ENCODE peak calls at places on chromosome 10, in six cellular contexts. One of them, this sample, is unnamed.

GRCh38 chr10:3931224-3931623 is 146.2 kb upstream of the KLF6 start:
- DNase-seq in endodermal cell: no peak
- DNase-seq in heart right ventricle: no peak
- DNase-seq in ovary: no peak
- DNase-seq in hepatocyte: no peak
- DNase-seq in lung: no peak
- DNase-seq in this sample: no peak

GRCh38 chr10:23408330-23408976 is 30.4 kb upstream of the OTUD1 start:
- DNase-seq in hepatocyte: peak; percentile 52
- DNase-seq in heart right ventricle: no peak
- DNase-seq in ovary: no peak
- DNase-seq in lung: no peak
- DNase-seq in endodermal cell: no peak
- DNase-seq in this sample: no peak

GRCh38 chr10:132879408-132880147 is 62.8 kb downstream of the CFAP46 start:
- DNase-seq in heart right ventricle: no peak
- DNase-seq in lung: no peak
- DNase-seq in endodermal cell: peak; percentile 57
- DNase-seq in hepatocyte: no peak
- DNase-seq in ovary: peak; percentile 6
- DNase-seq in this sample: no peak

GRCh38 chr10:102452672-102453340 is 1.5 kb upstream of the C10orf95 start:
- DNase-seq in ovary: no peak
- DNase-seq in endodermal cell: no peak
- DNase-seq in hepatocyte: peak; percentile 48
- DNase-seq in lung: no peak
- DNase-seq in heart right ventricle: peak; percentile 42
- DNase-seq in this sample: no peak

GRCh38 chr10:74189999-74190421 is 39.0 kb downstream of the ADK start:
- DNase-seq in ovary: no peak
- DNase-seq in hepatocyte: peak; percentile 53
- DNase-seq in endodermal cell: no peak
- DNase-seq in lung: peak; percentile 51
- DNase-seq in heart right ventricle: no peak
- DNase-seq in this sample: no peak

GRCh38 chr10:76178561-76179292 is 747.3 kb downstream of the LRMDA start:
- DNase-seq in lung: no peak
- DNase-seq in hepatocyte: no peak
- DNase-seq in heart right ventricle: no peak
- DNase-seq in ovary: no peak
- DNase-seq in endodermal cell: no peak
- DNase-seq in this sample: no peak

GRCh38 chr10:36119439-36119838 is 477.3 kb upstream of the FZD8 start:
- DNase-seq in endodermal cell: no peak
- DNase-seq in ovary: no peak
- DNase-seq in heart right ventricle: peak; percentile 15
- DNase-seq in hepatocyte: no peak
- DNase-seq in lung: no peak
- DNase-seq in this sample: no peak

GRCh38 chr10:78600740-78601139 is 468.0 kb upstream of the ZMIZ1 start:
- DNase-seq in ovary: peak; percentile 38
- DNase-seq in endodermal cell: peak; percentile 27
- DNase-seq in lung: no peak
- DNase-seq in hepatocyte: peak; percentile 74
- DNase-seq in heart right ventricle: no peak
- DNase-seq in this sample: peak; percentile 17

GRCh38 chr10:23031318-23031717 is 64.1 kb upstream of the MSRB2 start:
- DNase-seq in heart right ventricle: no peak
- DNase-seq in lung: no peak
- DNase-seq in hepatocyte: no peak
- DNase-seq in ovary: no peak
- DNase-seq in endodermal cell: no peak
- DNase-seq in this sample: no peak

GRCh38 chr10:93081834-93082233 is 8.1 kb downstream of the CYP26A1 start:
- DNase-seq in hepatocyte: no peak
- DNase-seq in heart right ventricle: no peak
- DNase-seq in ovary: no peak
- DNase-seq in lung: no peak
- DNase-seq in endodermal cell: no peak
- DNase-seq in this sample: peak; percentile 58

GRCh38 chr10:3813986-3814831 is 29.2 kb upstream of the KLF6 start:
- DNase-seq in lung: no peak
- DNase-seq in ovary: no peak
- DNase-seq in hepatocyte: no peak
- DNase-seq in endodermal cell: no peak
- DNase-seq in heart right ventricle: no peak
- DNase-seq in this sample: no peak

GRCh38 chr10:102120987-102121738 is 995 bp upstream of the LDB1 start:
- DNase-seq in lung: peak; percentile 65
- DNase-seq in ovary: peak; percentile 95
- DNase-seq in hepatocyte: peak; percentile 85
- DNase-seq in endodermal cell: peak; percentile 94
- DNase-seq in heart right ventricle: peak; percentile 81
- DNase-seq in this sample: no peak

GRCh38 chr10:3365630-3366029 is 193.0 kb upstream of the PITRM1 start:
- DNase-seq in endodermal cell: no peak
- DNase-seq in hepatocyte: peak; percentile 28
- DNase-seq in lung: no peak
- DNase-seq in heart right ventricle: no peak
- DNase-seq in ovary: no peak
- DNase-seq in this sample: no peak

GRCh38 chr10:9301148-9301547 is 1246.7 kb downstream of the GATA3 start:
- DNase-seq in endodermal cell: no peak
- DNase-seq in hepatocyte: no peak
- DNase-seq in ovary: no peak
- DNase-seq in lung: no peak
- DNase-seq in heart right ventricle: no peak
- DNase-seq in this sample: no peak

GRCh38 chr10:102744374-102745051 is 765 bp downstream of the WBP1L start:
- DNase-seq in hepatocyte: peak; percentile 41
- DNase-seq in endodermal cell: peak; percentile 61
- DNase-seq in ovary: peak; percentile 28
- DNase-seq in lung: no peak
- DNase-seq in heart right ventricle: no peak
- DNase-seq in this sample: no peak

GRCh38 chr10:8913720-8914119 is 859.2 kb downstream of the GATA3 start:
- DNase-seq in ovary: no peak
- DNase-seq in lung: no peak
- DNase-seq in heart right ventricle: no peak
- DNase-seq in endodermal cell: no peak
- DNase-seq in hepatocyte: peak; percentile 8
- DNase-seq in this sample: no peak

GRCh38 chr10:32957341-32958084 is 517 bp downstream of the ITGB1 start:
- DNase-seq in ovary: peak; percentile 50
- DNase-seq in endodermal cell: peak; percentile 88
- DNase-seq in heart right ventricle: peak; percentile 50
- DNase-seq in hepatocyte: peak; percentile 77
- DNase-seq in lung: peak; percentile 55
- DNase-seq in this sample: peak; percentile 84

GRCh38 chr10:14146501-14146900 is 184.2 kb downstream of the FRMD4A start:
- DNase-seq in heart right ventricle: no peak
- DNase-seq in lung: no peak
- DNase-seq in endodermal cell: no peak
- DNase-seq in hepatocyte: no peak
- DNase-seq in ovary: no peak
- DNase-seq in this sample: no peak

GRCh38 chr10:3531097-3531645 is 253.8 kb downstream of the KLF6 start:
- DNase-seq in hepatocyte: no peak
- DNase-seq in lung: no peak
- DNase-seq in endodermal cell: no peak
- DNase-seq in ovary: no peak
- DNase-seq in heart right ventricle: no peak
- DNase-seq in this sample: no peak

GRCh38 chr10:106513328-106513727 is 651.2 kb downstream of the SORCS1 start:
- DNase-seq in ovary: no peak
- DNase-seq in endodermal cell: no peak
- DNase-seq in heart right ventricle: no peak
- DNase-seq in hepatocyte: no peak
- DNase-seq in lung: no peak
- DNase-seq in this sample: no peak

GRCh38 chr10:102449321-102450123 is 1.8 kb downstream of the C10orf95 start:
- DNase-seq in endodermal cell: peak; percentile 94
- DNase-seq in hepatocyte: peak; percentile 91
- DNase-seq in lung: peak; percentile 87
- DNase-seq in ovary: peak; percentile 74
- DNase-seq in heart right ventricle: peak; percentile 50
- DNase-seq in this sample: no peak

GRCh38 chr10:100345570-100346330 is 1.3 kb upstream of the SCD start:
- DNase-seq in endodermal cell: peak; percentile 71
- DNase-seq in ovary: peak; percentile 57
- DNase-seq in lung: no peak
- DNase-seq in hepatocyte: no peak
- DNase-seq in heart right ventricle: no peak
- DNase-seq in this sample: no peak

GRCh38 chr10:122271076-122271475 is at the start of gene BTBD16:
- DNase-seq in ovary: no peak
- DNase-seq in hepatocyte: no peak
- DNase-seq in endodermal cell: peak; percentile 40
- DNase-seq in heart right ventricle: no peak
- DNase-seq in lung: no peak
- DNase-seq in this sample: peak; percentile 60

GRCh38 chr10:31678139-31678536 is 250.5 kb downstream of the ARHGAP12 start:
- DNase-seq in hepatocyte: no peak
- DNase-seq in endodermal cell: no peak
- DNase-seq in lung: no peak
- DNase-seq in ovary: no peak
- DNase-seq in heart right ventricle: no peak
- DNase-seq in this sample: no peak

GRCh38 chr10:89419548-89419947 is 5.2 kb downstream of the IFIT5 start:
- DNase-seq in ovary: no peak
- DNase-seq in lung: no peak
- DNase-seq in hepatocyte: peak; percentile 19
- DNase-seq in endodermal cell: no peak
- DNase-seq in heart right ventricle: peak; percentile 16
- DNase-seq in this sample: no peak
- TF ChIP-seq CTCF in ovary: no peak
- TF ChIP-seq CTCF in lung: no peak
- TF ChIP-seq CTCF in hepatocyte: peak; percentile 37
- TF ChIP-seq CTCF in endodermal cell: peak; percentile 80
- TF ChIP-seq CTCF in heart right ventricle: peak; percentile 50
- TF ChIP-seq CTCF in this sample: no peak

DNA sequence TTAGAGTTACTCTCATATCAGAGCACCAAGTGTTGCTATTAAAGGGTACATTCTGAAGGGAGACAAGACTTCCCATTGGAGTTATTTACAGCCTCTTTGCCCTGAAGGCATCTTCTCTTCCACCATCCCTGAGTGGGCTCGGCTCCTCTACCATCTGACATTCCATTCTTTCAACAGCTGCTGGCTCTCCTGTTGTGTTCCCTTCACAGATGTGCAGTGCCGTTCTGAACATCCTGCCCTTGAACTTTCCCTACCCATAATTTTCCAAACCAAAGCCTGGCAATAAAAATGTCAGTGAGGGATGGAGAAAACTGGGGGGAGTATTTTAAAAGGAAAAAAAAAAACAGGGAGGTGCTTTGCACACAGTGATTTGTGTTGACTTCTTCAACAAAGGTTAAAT is 392.9 kb downstream of the KCNMA1 start:
- DNase-seq in heart right ventricle: no peak
- DNase-seq in lung: no peak
- DNase-seq in ovary: peak; percentile 38
- DNase-seq in hepatocyte: no peak
- DNase-seq in endodermal cell: no peak
- DNase-seq in this sample: no peak
- H3K27ac ChIP-seq in heart right ventricle: no peak overlapping the region
- H3K27ac ChIP-seq in lung: no peak overlapping the region
- H3K27ac ChIP-seq in ovary: no peak overlapping the region
- H3K27ac ChIP-seq in hepatocyte: no peak overlapping the region
- H3K27ac ChIP-seq in endodermal cell: no peak overlapping the region
- H3K27ac ChIP-seq in this sample: peak overlapping the region; percentile 10

GRCh38 chr10:70192325-70192966 is 22.1 kb upstream of the SAR1A start:
- DNase-seq in hepatocyte: no peak
- DNase-seq in lung: no peak
- DNase-seq in heart right ventricle: no peak
- DNase-seq in ovary: no peak
- DNase-seq in endodermal cell: no peak
- DNase-seq in this sample: no peak

GRCh38 chr10:70191161-70191770 is 21.0 kb upstream of the SAR1A start:
- DNase-seq in heart right ventricle: no peak
- DNase-seq in ovary: no peak
- DNase-seq in endodermal cell: no peak
- DNase-seq in lung: no peak
- DNase-seq in hepatocyte: no peak
- DNase-seq in this sample: no peak

GRCh38 chr10:70193391-70193844 is 23.1 kb upstream of the SAR1A start:
- DNase-seq in ovary: no peak
- DNase-seq in endodermal cell: no peak
- DNase-seq in heart right ventricle: no peak
- DNase-seq in lung: no peak
- DNase-seq in hepatocyte: peak; percentile 40
- DNase-seq in this sample: no peak

GRCh38 chr10:70190581-70190980 is 20.3 kb upstream of the SAR1A start:
- DNase-seq in heart right ventricle: no peak
- DNase-seq in hepatocyte: no peak
- DNase-seq in lung: no peak
- DNase-seq in ovary: no peak
- DNase-seq in endodermal cell: no peak
- DNase-seq in this sample: no peak

DNA sequence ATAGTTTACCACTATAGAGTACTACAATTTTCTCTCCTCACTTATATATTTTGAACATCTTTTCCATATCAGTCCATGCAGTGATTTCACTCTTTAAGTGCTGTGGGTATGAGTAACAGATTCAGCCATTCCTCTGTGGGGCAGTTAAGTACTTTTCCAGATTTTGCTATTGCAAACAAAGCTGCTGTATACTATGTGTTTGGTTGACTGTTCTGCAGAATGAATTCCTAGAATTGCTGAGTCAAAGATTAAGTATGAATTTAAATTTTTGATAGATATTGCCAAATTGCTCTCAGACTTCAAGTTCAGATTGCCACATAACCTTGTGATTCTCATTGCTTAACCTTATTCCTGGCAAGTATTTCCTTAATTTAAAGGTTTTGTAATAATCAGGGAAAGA is 21.6 kb upstream of the SAR1A start:
- DNase-seq in endodermal cell: no peak
- DNase-seq in heart right ventricle: no peak
- DNase-seq in lung: no peak
- DNase-seq in hepatocyte: no peak
- DNase-seq in ovary: no peak
- DNase-seq in this sample: no peak
- H3K4me3 ChIP-seq in endodermal cell: no peak overlapping the region
- H3K4me3 ChIP-seq in heart right ventricle: no peak overlapping the region
- H3K4me3 ChIP-seq in lung: no peak overlapping the region
- H3K4me3 ChIP-seq in hepatocyte: no peak overlapping the region
- H3K4me3 ChIP-seq in ovary: no peak overlapping the region
- H3K4me3 ChIP-seq in this sample: no peak overlapping the region

DNA sequence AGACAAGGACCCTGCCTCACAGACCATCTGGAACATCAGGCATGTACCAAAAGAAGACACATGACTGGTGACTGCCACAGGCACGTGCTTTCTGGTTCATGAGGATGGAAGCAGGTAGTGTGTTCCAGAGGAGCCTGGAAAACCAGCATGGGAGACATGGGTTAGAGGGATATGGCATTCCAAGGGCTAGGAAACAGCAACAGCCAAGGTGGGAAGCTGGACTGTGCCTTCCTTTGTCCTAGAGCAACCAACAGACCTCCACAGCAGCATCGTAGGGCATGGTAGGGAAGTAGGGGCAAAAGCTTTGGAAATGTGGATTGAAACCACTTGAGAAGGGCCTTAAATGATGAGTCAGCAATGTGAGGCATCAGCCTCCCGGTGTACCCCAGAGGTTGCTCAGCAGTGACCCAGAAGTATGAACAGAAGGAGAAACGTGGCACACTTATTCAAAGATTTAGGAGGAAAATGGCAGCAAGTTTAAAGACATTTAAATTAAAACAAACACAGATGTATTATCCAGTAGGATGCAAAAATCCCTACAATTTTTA is 51.0 kb downstream of the PRLHR start:
- DNase-seq in lung: no peak
- DNase-seq in endodermal cell: no peak
- DNase-seq in heart right ventricle: no peak
- DNase-seq in ovary: no peak
- DNase-seq in hepatocyte: no peak
- DNase-seq in this sample: no peak
- TF ChIP-seq CTCF in lung: no peak
- TF ChIP-seq CTCF in endodermal cell: no peak
- TF ChIP-seq CTCF in heart right ventricle: no peak
- TF ChIP-seq CTCF in ovary: no peak
- TF ChIP-seq CTCF in hepatocyte: no peak
- TF ChIP-seq CTCF in this sample: no peak